ENCODE peak calls at places on chromosomes 6 and 20, in five cellular contexts. T, Z, J, B and M are unnamed samples.

GRCh38 chr6:131015630-131016263 is 47.3 kb downstream of the EPB41L2 start:
- DNase-seq in Z (peak), B (peak), J (no peak), T (peak), M (no peak)

GRCh38 chr6:41072836-41073202 is at the start of gene NFYA:
- DNase-seq in J (peak), T (peak), Z (peak), B (peak), M (no peak)

GRCh38 chr6:1620504-1621327 is 11.0 kb downstream of the FOXC1 start:
- DNase-seq in J (no peak), B (no peak), Z (no peak), T (no peak), M (no peak)

GRCh38 chr6:29809249-29809648 is 18.4 kb upstream of the HLA-G start:
- DNase-seq in J (no peak), B (no peak), T (no peak), Z (no peak), M (no peak)

GRCh38 chr6:112413805-112414204 is 66.7 kb downstream of the RFPL4B start:
- DNase-seq in T (no peak), B (no peak), Z (no peak), J (no peak), M (no peak)

GRCh38 chr20:10573951-10574339 is 99.9 kb downstream of the JAG1 start:
- DNase-seq in J (no peak), T (no peak), B (no peak), Z (no peak), M (no peak)

GRCh38 chr6:44073612-44074382 is 53.5 kb downstream of the MRPL14 start:
- DNase-seq in T (no peak), J (peak), Z (peak), B (no peak), M (peak)

GRCh38 chr6:122790740-122791679 is 2.0 kb downstream of the SMPDL3A start:
- DNase-seq in B (no peak), J (no peak), T (no peak), Z (peak), M (no peak)

GRCh38 chr6:156630613-156631302 is 146.4 kb upstream of the ARID1B start:
- DNase-seq in B (no peak), Z (no peak), J (no peak), T (no peak), M (no peak)

GRCh38 chr6:39804666-39805065 is 12.5 kb downstream of the DAAM2 start:
- DNase-seq in Z (peak), B (peak), T (no peak), J (no peak), M (no peak)

GRCh38 chr6:82363368-82364086 is at the start of gene TPBG:
- DNase-seq in Z (peak), J (peak), B (peak), T (peak), M (no peak)

GRCh38 chr6:104606361-104606760 is 253.4 kb downstream of the HACE1 start:
- DNase-seq in J (no peak), T (no peak), B (no peak), Z (no peak), M (no peak)

GRCh38 chr20:62119101-62119500 is 3.2 kb upstream of the LSM14B start:
- DNase-seq in T (no peak), J (no peak), Z (no peak), B (no peak), M (no peak)

GRCh38 chr6:10073326-10073725 is 341.5 kb downstream of the TFAP2A start:
- DNase-seq in J (no peak), Z (no peak), T (no peak), B (no peak), M (no peak)

GRCh38 chr6:99219788-99220187 is 129.7 kb downstream of the FAXC start:
- DNase-seq in Z (no peak), B (no peak), T (no peak), J (peak), M (no peak)

GRCh38 chr6:89695667-89696066 is 57.1 kb upstream of the LYRM2 start:
- DNase-seq in T (no peak), J (no peak), Z (no peak), B (no peak), M (no peak)
- H2AFZ ChIP-seq in T (no peak), J (no peak), Z (no peak), B (no peak), M (no peak)

DNA sequence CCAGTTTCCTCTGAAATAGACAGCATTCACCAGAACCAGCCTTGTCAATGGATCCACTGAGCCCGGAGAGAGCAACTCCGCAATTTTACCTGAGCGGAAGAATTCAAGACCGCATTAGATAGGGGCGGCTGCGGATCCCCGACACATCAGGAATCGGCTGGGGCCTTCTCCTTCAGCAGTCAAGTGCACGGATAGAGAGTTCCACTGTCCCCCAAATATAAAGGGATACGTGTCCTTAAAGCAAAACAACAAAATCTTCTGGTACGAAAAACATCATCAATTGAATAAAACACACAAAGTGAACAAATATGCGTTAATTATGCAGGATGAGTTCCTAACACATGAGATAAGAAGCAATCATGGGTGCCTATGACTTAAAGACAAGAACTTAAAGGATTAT is 18.3 kb downstream of the SERPINB6 start:
- DNase-seq in J (no peak), T (no peak), Z (no peak), B (no peak), M (no peak)
- H3K4me3 ChIP-seq in J (no peak), T (no peak), Z (no peak), B (no peak), M (no peak)

DNA sequence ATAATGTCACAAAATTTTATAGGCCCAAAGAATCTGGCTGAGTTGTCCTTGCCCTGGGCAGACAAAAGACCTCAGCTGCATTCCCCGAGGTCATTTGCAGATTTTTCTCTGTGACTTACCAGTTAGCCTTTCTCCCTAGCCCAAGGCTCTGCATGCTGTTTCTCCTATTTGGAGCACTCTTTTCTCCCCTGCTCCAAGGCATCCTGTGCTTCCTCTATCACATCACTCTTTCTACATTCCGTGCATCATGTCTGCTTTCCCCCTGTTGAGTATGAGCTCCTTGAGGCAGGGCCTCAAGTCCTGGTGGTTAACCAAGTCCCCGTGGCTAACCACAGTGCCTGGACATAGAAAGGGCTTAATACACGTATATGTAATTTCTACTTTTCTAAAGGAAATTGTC is 593 bp upstream of the GSTA3 start:
- DNase-seq in T (no peak), J (no peak), Z (no peak), B (peak), M (no peak)
- H2AFZ ChIP-seq in T (no peak), J (no peak), Z (no peak), B (no peak), M (no peak)

GRCh38 chr6:27470023-27470422 is 2.9 kb downstream of the ZNF184 start:
- DNase-seq in B (no peak), Z (no peak), T (no peak), J (no peak), M (no peak)
- H3K4me3 ChIP-seq in B (no peak), Z (no peak), T (no peak), J (no peak), M (peak)

DNA sequence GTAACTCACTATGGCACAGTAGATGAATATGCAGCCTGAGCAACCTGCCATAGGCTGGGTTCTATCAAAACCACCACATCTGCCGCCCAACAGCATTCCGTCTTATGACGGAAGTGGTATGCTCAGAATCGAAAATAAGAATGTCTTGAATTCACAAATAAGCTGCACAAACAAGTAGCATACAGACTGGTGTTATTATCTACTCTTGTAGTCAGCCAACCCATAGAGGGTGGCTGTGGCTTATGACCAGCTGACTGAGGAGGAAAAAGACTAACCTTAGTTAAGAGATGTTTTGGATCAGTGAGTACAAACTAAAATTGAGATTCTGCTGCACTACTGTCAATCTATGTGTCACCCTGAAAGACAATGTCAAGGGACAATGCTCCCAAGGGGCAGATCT is 1255.1 kb upstream of the EYS start:
- DNase-seq in B (no peak), J (no peak), T (no peak), Z (no peak), M (no peak)
- H2AFZ ChIP-seq in B (no peak), J (no peak), T (no peak), Z (no peak), M (no peak)

DNA sequence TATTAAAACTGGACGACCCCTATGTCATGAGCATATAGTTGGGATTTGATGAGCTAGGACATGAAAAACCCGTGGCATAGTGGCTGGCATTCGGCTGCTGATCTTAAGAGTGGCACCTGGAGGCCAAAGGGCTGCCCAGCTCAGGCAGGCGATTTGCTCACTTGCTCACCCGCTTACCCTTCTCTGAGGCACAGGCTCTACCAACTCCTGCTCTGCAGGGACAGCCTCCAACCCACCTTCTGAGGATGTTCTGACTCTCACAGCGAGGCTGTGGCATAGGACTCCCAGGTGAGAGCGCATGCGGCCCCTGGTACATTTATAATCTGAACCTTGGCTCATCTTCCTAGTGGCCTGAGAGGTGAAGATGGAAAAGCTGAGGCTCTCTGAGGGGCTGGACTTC is 995 bp downstream of the RSPO4 start:
- DNase-seq in J (no peak), T (no peak), B (no peak), Z (no peak), M (no peak)
- H3K4me3 ChIP-seq in J (no peak), T (no peak), B (no peak), Z (no peak), M (no peak)

DNA sequence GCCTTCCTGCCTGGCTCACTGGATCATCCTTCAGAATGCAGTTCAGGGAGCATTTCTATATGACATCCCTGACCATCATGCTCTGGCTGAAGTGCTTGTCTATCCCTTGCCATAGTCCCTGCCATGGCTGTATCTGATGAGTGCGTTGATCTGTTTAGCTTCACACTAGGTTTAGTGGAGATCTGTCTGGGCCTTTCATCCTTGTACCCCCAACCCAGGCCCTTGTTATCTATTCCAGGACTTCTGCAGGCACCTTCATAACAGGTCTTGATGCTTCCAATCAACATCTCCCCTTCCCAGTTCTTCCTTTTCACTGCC is 102.4 kb downstream of the QRSL1 start:
- DNase-seq in T (no peak), J (no peak), Z (no peak), B (no peak), M (no peak)
- H2AFZ ChIP-seq in T (no peak), J (no peak), Z (no peak), B (no peak), M (no peak)